ENCODE peak calls at places on chromosomes 11 and 22, in nine cellular contexts. V is mesenchymal stem cell; A is heart right ventricle; S is HCT116; C is CD4-positive, alpha-beta memory T cell; T is cardiac muscle cell; P is BE2C; E is neuronal stem cell; Y is spleen. U is an unnamed sample.

GRCh38 chr11:73313652-73314051 is 5.6 kb downstream of the ARHGEF17 start:
- DNase-seq in V (peak; percentile 32), A (no peak), S (no peak), C (no peak), T (no peak), P (no peak), E (no peak), Y (no peak), U (no peak)

GRCh38 chr11:73172992-73173656 is 31.0 kb upstream of the FCHSD2 start:
- DNase-seq in V (no peak), A (no peak), S (no peak), C (no peak), T (peak; percentile 21), P (no peak), E (no peak), Y (no peak), U (no peak)

GRCh38 chr22:24066872-24067271 is 55.8 kb downstream of the CABIN1 start:
- DNase-seq in V (no peak), A (no peak), S (no peak), C (no peak), T (no peak), P (peak; percentile 35), E (no peak), Y (no peak), U (no peak)

GRCh38 chr11:110000045-110000502 is 93.1 kb upstream of the ZC3H12C start:
- DNase-seq in V (peak; percentile 96), A (peak; percentile 5), S (peak; percentile 23), C (no peak), T (peak; percentile 14), P (no peak), E (no peak), Y (no peak), U (no peak)

GRCh38 chr11:126925321-126926093 is 75.1 kb downstream of the KIRREL3 start:
- DNase-seq in V (no peak), A (no peak), S (no peak), C (no peak), T (no peak), P (no peak), E (no peak), Y (no peak), U (no peak)

GRCh38 chr22:46104170-46104880 is 46.0 kb upstream of the PPARA start:
- DNase-seq in V (no peak), A (peak; percentile 51), S (no peak), C (no peak), T (no peak), P (peak; percentile 82), E (no peak), Y (peak; percentile 89), U (no peak)

GRCh38 chr11:10002221-10002620 is 291.8 kb downstream of the SBF2 start:
- DNase-seq in V (no peak), A (no peak), S (no peak), C (no peak), T (no peak), P (no peak), E (no peak), Y (no peak), U (no peak)

GRCh38 chr22:38069372-38070249 is 12.4 kb downstream of the PICK1 start:
- DNase-seq in V (peak; percentile 19), A (peak; percentile 85), S (no peak), C (no peak), T (peak; percentile 84), P (peak; percentile 94), E (no peak), Y (no peak), U (peak; percentile 87)

GRCh38 chr11:78573271-78574035 is 1.2 kb downstream of the NARS2 start:
- DNase-seq in V (no peak), A (no peak), S (no peak), C (no peak), T (no peak), P (no peak), E (peak; percentile 20), Y (no peak), U (no peak)

GRCh38 chr11:78575478-78575877 is 814 bp upstream of the NARS2 start:
- DNase-seq in V (no peak), A (no peak), S (no peak), C (no peak), T (no peak), P (no peak), E (no peak), Y (no peak), U (no peak)

GRCh38 chr11:78574386-78575381 is at the start of gene NARS2:
- DNase-seq in V (peak; percentile 96), A (peak; percentile 98), S (peak; percentile 95), C (peak; percentile 96), T (peak; percentile 97), P (peak; percentile 99), E (peak; percentile 95), Y (peak; percentile 100), U (peak; percentile 90)

GRCh38 chr11:78576549-78577097 is 2.0 kb upstream of the NARS2 start:
- DNase-seq in V (no peak), A (no peak), S (no peak), C (no peak), T (no peak), P (no peak), E (no peak), Y (no peak), U (no peak)

DNA sequence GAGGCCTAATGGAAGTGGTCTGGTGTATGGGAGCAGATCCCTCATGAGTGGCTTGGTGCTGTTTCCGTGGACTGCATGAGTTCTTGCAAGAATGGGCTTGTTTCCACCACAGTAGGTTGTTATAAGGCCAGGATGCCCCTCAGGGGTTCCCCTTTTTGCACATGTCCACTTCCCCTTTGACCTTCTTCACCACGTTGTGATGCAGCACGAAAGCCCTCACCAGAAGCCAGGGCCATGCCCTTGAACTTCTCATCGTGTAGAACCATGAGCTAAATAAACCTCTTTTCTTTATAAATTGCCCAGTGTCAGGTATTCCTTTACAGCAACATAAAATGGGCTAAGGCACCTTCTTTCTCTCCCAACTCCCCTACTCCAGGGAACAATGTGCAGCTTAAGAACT is 2.8 kb upstream of the NARS2 start:
- DNase-seq in V (no peak), A (no peak), S (no peak), C (no peak), T (no peak), P (no peak), E (no peak), Y (no peak), U (no peak)
- H3K4me3 ChIP-seq in V (no peak overlapping the region), A (no peak overlapping the region), S (no peak overlapping the region), C (no peak overlapping the region), T (no peak overlapping the region), P (no peak overlapping the region), E (no peak overlapping the region), Y (no peak overlapping the region), U (no peak overlapping the region)

GRCh38 chr11:66275984-66276612 is 1.9 kb upstream of the CNIH2 start:
- DNase-seq in V (no peak), A (no peak), S (no peak), C (no peak), T (no peak), P (no peak), E (no peak), Y (no peak), U (no peak)
- H3K36me3 ChIP-seq in V (peaks cover 50% of the 10 kb centered on the region), A (peaks cover 21% of the 10 kb centered on the region), S (peaks cover 18% of the 10 kb centered on the region), C (peaks cover 43% of the 10 kb centered on the region), T (peaks cover 33% of the 10 kb centered on the region), P (peaks cover 39% of the 10 kb centered on the region), E (peaks cover 56% of the 10 kb centered on the region), Y (peaks cover 58% of the 10 kb centered on the region), U (peaks cover 23% of the 10 kb centered on the region)

GRCh38 chr11:35085766-35086165 is 53.2 kb upstream of the CD44 start:
- DNase-seq in V (no peak), A (no peak), S (no peak), C (no peak), T (no peak), P (no peak), E (no peak), Y (no peak), U (no peak)

GRCh38 chr11:35083181-35084061 is 55.5 kb upstream of the CD44 start:
- DNase-seq in V (peak; percentile 96), A (peak; percentile 64), S (peak; percentile 46), C (peak; percentile 86), T (no peak), P (no peak), E (no peak), Y (peak; percentile 82), U (peak; percentile 27)

GRCh38 chr11:35079581-35079980 is 59.4 kb upstream of the CD44 start:
- DNase-seq in V (no peak), A (no peak), S (no peak), C (no peak), T (no peak), P (no peak), E (no peak), Y (no peak), U (no peak)

GRCh38 chr11:35084817-35085424 is 54.0 kb upstream of the CD44 start:
- DNase-seq in V (no peak), A (no peak), S (no peak), C (no peak), T (no peak), P (no peak), E (no peak), Y (no peak), U (no peak)

DNA sequence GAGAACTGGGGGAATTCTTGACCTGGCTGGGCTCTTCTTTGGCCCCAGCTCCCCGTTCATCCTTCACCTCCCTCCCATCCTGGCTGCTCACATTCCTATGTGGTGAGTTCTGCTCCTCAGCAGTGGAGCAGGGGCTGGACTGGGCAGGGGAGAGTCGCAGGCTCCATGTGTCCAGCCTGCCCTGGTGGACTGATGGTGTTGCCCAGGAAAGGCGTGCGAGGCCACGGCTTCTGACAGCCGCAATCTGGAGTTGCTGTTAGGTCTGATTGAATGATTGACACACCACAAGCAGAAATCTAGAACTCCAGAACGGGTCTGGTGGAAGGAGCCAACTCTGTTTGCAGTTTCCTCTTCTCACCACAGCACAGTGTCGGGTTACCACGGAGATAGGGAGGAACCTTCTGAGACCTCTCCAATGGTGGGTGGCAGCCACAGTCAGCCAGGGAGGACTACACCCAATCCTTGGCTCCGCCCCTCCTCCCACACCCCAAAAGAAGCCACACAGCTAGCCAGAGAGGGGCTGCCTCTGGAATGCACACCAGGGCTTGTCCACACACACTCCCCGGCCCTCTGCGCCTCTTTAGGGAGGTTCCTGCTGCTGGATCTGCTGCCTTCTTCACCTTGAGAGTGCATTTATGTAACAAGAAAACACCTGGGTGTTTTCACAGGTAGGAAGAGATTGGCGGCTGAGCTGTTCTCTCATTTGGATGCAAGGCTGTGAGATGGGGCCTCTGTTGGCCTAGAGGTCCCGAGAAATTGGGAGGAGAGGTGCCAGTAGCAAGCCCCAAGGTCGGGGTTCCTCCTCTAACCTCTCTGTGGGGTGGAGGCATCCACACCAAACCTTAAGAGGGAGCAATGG is 56.4 kb upstream of the CD44 start:
- DNase-seq in V (peak; percentile 88), A (peak; percentile 53), S (peak; percentile 81), C (peak; percentile 95), T (peak; percentile 58), P (no peak), E (no peak), Y (peak; percentile 91), U (peak; percentile 61)
- H3K4me3 ChIP-seq in V (peak overlapping the region; percentile 54), A (no peak overlapping the region), S (peak overlapping the region; percentile 48), C (peak overlapping the region; percentile 50), T (no peak overlapping the region), P (no peak overlapping the region), E (no peak overlapping the region), Y (no peak overlapping the region), U (no peak overlapping the region)

DNA sequence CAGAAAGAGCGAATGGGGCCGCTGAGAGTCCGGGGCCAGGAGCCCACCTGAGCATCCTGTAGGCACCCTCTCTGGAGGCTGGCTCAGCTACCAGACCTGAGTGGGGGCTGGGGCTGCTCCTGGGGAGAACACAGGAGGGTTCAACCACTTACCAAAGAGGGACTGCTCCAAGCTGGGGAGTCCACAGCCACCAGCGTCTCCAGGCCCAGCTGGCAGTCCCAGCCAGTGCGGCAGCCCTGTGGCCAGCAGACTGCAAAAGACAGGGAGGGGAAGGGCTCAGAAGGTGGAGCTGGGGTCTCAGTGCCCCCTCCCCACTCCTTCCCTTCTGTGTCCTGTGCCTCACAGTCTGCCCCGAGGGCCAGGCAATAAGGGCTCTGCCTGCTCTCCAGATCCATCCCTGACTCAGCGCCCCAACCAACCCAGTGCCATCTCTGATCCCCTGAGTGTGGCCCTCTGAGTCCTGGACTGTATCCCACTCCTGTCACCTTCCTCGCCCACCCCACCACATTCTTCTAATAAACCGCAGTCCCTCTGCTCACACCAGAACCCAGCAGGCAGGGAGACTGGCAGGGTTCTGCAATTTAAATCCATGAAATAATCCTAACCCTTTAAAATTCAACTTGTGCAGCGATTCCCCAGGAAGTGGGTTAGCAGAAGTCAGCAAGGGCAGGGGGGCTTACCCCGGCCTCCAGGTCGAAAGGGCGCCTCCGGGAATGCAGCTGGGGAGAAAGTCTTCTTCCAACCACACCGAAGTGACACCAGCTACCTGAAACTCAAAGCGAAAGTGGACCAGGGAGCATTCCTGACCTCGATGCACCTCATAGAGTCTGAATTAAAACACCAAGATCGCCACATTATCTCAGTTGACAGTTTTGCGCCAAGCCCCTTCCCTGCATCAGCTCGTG is 13.3 kb downstream of the CHST1 start:
- DNase-seq in V (no peak), A (no peak), S (no peak), C (no peak), T (no peak), P (no peak), E (no peak), Y (peak; percentile 66), U (peak; percentile 45)
- H3K36me3 ChIP-seq in V (no peaks in the 10 kb centered on the region), A (no peaks in the 10 kb centered on the region), S (no peaks in the 10 kb centered on the region), C (no peaks in the 10 kb centered on the region), T (no peaks in the 10 kb centered on the region), P (no peaks in the 10 kb centered on the region), E (no peaks in the 10 kb centered on the region), Y (no peaks in the 10 kb centered on the region), U (no peaks in the 10 kb centered on the region)